ENCODE peak calls at places on chromosomes 1 and 21, in five cellular contexts. Q is lower lobe of right lung, C is brain microvascular endothelial cell, M is cardiac muscle cell, A is fibroblast of lung. O is an unnamed sample.

GRCh38 chr21:40047993-40048730 is 180.9 kb downstream of the PCP4 start:
- DNase-seq in M (no peak), C (no peak), Q (no peak), A (no peak), O (no peak)

GRCh38 chr1:198064181-198064580 is 92.6 kb upstream of the NEK7 start:
- DNase-seq in Q (no peak), A (no peak), M (no peak), C (no peak), O (no peak)

GRCh38 chr1:200960948-200961340 is 62.6 kb downstream of the KIF21B start:
- DNase-seq in C (no peak), A (no peak), Q (no peak), M (no peak), O (no peak)

GRCh38 chr1:44421374-44422028 is 16.4 kb downstream of the RNF220 start:
- DNase-seq in Q (no peak), C (no peak), A (no peak), M (no peak), O (no peak)

GRCh38 chr1:157993179-157994080 is at the start of gene KIRREL1:
- DNase-seq in M (peak; percentile 86), C (peak; percentile 56), A (peak; percentile 75), Q (peak; percentile 56), O (no peak)

GRCh38 chr1:81894867-81895266 is 94.1 kb downstream of the ADGRL2 start:
- DNase-seq in Q (no peak), M (peak; percentile 14), C (peak; percentile 5), A (no peak), O (no peak)

GRCh38 chr1:147700042-147700711 is 29.9 kb upstream of the ACP6 start:
- DNase-seq in M (peak; percentile 82), A (peak; percentile 73), C (peak; percentile 60), Q (peak; percentile 53), O (peak; percentile 34)

GRCh38 chr1:150971583-150972416 is 2.8 kb downstream of the CERS2 start:
- DNase-seq in Q (no peak), A (peak; percentile 24), C (no peak), M (no peak), O (no peak)

GRCh38 chr1:37682334-37682987 is 9.9 kb upstream of the CDCA8 start:
- DNase-seq in A (peak; percentile 72), M (peak; percentile 75), Q (peak; percentile 66), C (peak; percentile 62), O (peak; percentile 14)

GRCh38 chr1:147541672-147542548 is 609 bp downstream of the BCL9 start:
- DNase-seq in Q (peak; percentile 61), A (peak; percentile 70), M (peak; percentile 58), C (peak; percentile 44), O (peak; percentile 7)

GRCh38 chr1:20051218-20051829 is 18.7 kb upstream of the PLA2G5 start:
- DNase-seq in M (no peak), A (no peak), Q (no peak), C (no peak), O (no peak)

GRCh38 chr1:170539154-170539553 is 7.2 kb downstream of the GORAB start:
- DNase-seq in A (no peak), M (no peak), Q (no peak), C (no peak), O (no peak)

GRCh38 chr1:41528106-41528505 is 43.6 kb upstream of the EDN2 start:
- DNase-seq in C (no peak), M (no peak), Q (no peak), A (no peak), O (no peak)

GRCh38 chr1:32703479-32704291 is 1.1 kb upstream of the SYNC start:
- DNase-seq in A (peak; percentile 89), C (peak; percentile 94), M (peak; percentile 95), Q (no peak), O (peak; percentile 97)

GRCh38 chr1:6415979-6416656 is 3.6 kb downstream of the HES2 start:
- DNase-seq in M (no peak), A (no peak), C (no peak), Q (no peak), O (no peak)

GRCh38 chr1:214584805-214585766 is 17.9 kb upstream of the CENPF start:
- DNase-seq in Q (no peak), C (no peak), M (peak; percentile 75), A (peak; percentile 75), O (peak; percentile 33)

GRCh38 chr1:63799810-63800209 is 26.0 kb downstream of the ROR1 start:
- DNase-seq in A (peak; percentile 51), M (peak; percentile 31), Q (no peak), C (no peak), O (no peak)

GRCh38 chr1:163361123-163361934 is 39.6 kb downstream of the NUF2 start:
- DNase-seq in A (peak; percentile 11), M (peak; percentile 34), C (no peak), Q (no peak), O (no peak)

GRCh38 chr1:29271724-29272123 is 35.4 kb downstream of the PTPRU start:
- DNase-seq in A (peak; percentile 73), M (peak; percentile 86), Q (peak; percentile 88), C (peak; percentile 54), O (peak; percentile 39)

GRCh38 chr1:10195570-10195969 is 14.8 kb upstream of the KIF1B start:
- DNase-seq in Q (no peak), C (peak; percentile 22), M (peak; percentile 55), A (no peak), O (no peak)

GRCh38 chr1:12327566-12327965 is 97.7 kb downstream of the VPS13D start:
- DNase-seq in M (no peak), Q (no peak), A (no peak), C (no peak), O (no peak)

GRCh38 chr1:11990303-11991032 is 10.2 kb downstream of the MFN2 start:
- DNase-seq in M (no peak), Q (peak; percentile 63), C (peak; percentile 16), A (no peak), O (no peak)

GRCh38 chr1:22534951-22535350 is 28.3 kb upstream of the EPHA8 start:
- DNase-seq in M (no peak), C (no peak), Q (no peak), A (no peak), O (no peak)

GRCh38 chr1:154353966-154354365 is 28.6 kb downstream of the ATP8B2 start:
- DNase-seq in Q (no peak), A (no peak), M (no peak), C (no peak), O (no peak)

GRCh38 chr1:39204441-39205081 is at the start of gene MACF1:
- DNase-seq in A (peak; percentile 98), Q (no peak), M (peak; percentile 98), C (peak; percentile 97), O (peak; percentile 88)

GRCh38 chr1:203179328-203180009 is 3.8 kb upstream of the MYBPH start:
- DNase-seq in Q (no peak), M (no peak), A (no peak), C (no peak), O (no peak)

GRCh38 chr21:31283025-31283424 is 61.0 kb downstream of the TIAM1 start:
- DNase-seq in A (no peak), C (no peak), M (no peak), Q (no peak), O (no peak)

GRCh38 chr1:236992449-236992848 is 11.8 kb downstream of the MT1HL1 start:
- DNase-seq in M (no peak), C (no peak), A (no peak), Q (no peak), O (no peak)
- H3K4me3 ChIP-seq in M (no peak overlapping the region), C (no peak overlapping the region), A (no peak overlapping the region), Q (no peak overlapping the region), O (no peak overlapping the region)

GRCh38 chr21:44300262-44300959 is 558 bp downstream of the PFKL start:
- DNase-seq in C (peak; percentile 6), A (peak; percentile 24), Q (peak; percentile 88), M (peak; percentile 55), O (no peak)

GRCh38 chr21:44298301-44298700 is 1.6 kb upstream of the PFKL start:
- DNase-seq in A (no peak), M (no peak), C (no peak), Q (no peak), O (no peak)

GRCh38 chr21:44299458-44300261 is at the start of gene PFKL:
- DNase-seq in Q (peak; percentile 80), C (peak; percentile 22), M (peak; percentile 62), A (peak; percentile 54), O (no peak)

GRCh38 chr21:44297525-44298290 is 2.1 kb upstream of the PFKL start:
- DNase-seq in Q (peak; percentile 90), A (peak; percentile 82), C (peak; percentile 70), M (peak; percentile 85), O (peak; percentile 37)

GRCh38 chr21:44299085-44299457 is 782 bp upstream of the PFKL start:
- DNase-seq in A (peak; percentile 34), Q (no peak), M (no peak), C (no peak), O (no peak)
- H3K4me3 ChIP-seq in A (peak overlapping the region; percentile 75), Q (peak overlapping the region; percentile 78), M (peak overlapping the region; percentile 98), C (peak overlapping the region; percentile 67), O (peak overlapping the region; percentile 75)

GRCh38 chr21:41598561-41599511 is 90.9 kb upstream of the TMPRSS2 start:
- DNase-seq in A (no peak), M (peak; percentile 16), C (no peak), Q (peak; percentile 78), O (no peak)
- H3K4me3 ChIP-seq in A (no peak overlapping the region), M (no peak overlapping the region), C (no peak overlapping the region), Q (no peak overlapping the region), O (no peak overlapping the region)

GRCh38 chr1:46533179-46533864 is 18.1 kb downstream of the KNCN start:
- DNase-seq in A (peak; percentile 31), Q (peak; percentile 60), C (no peak), M (peak; percentile 62), O (no peak)

GRCh38 chr1:46530791-46531409 is 20.5 kb downstream of the KNCN start:
- DNase-seq in Q (no peak), M (no peak), C (no peak), A (no peak), O (no peak)

GRCh38 chr1:46532095-46532494 is 19.4 kb downstream of the KNCN start:
- DNase-seq in Q (no peak), M (no peak), C (no peak), A (no peak), O (no peak)

GRCh38 chr1:46530311-46530710 is 21.1 kb downstream of the KNCN start:
- DNase-seq in M (no peak), A (no peak), Q (no peak), C (no peak), O (no peak)

GRCh38 chr1:46532498-46533178 is 18.8 kb downstream of the KNCN start:
- DNase-seq in M (peak; percentile 72), Q (peak; percentile 80), C (no peak), A (peak; percentile 47), O (no peak)
- H3K4me3 ChIP-seq in M (peak overlapping the region; percentile 24), Q (peak overlapping the region; percentile 46), C (peak overlapping the region; percentile 29), A (no peak overlapping the region), O (peak overlapping the region; percentile 33)

GRCh38 chr1:114901739-114902255 is 47.1 kb downstream of the SYCP1 start:
- DNase-seq in A (no peak), M (peak; percentile 8), C (no peak), Q (no peak), O (no peak)
- H3K4me3 ChIP-seq in A (no peak overlapping the region), M (no peak overlapping the region), C (no peak overlapping the region), Q (no peak overlapping the region), O (no peak overlapping the region)

GRCh38 chr21:33947451-33948095 is 32.0 kb upstream of the ATP5PO start:
- DNase-seq in C (peak; percentile 97), M (peak; percentile 96), Q (peak; percentile 73), A (peak; percentile 94), O (peak; percentile 92)
- H3K4me3 ChIP-seq in C (peak overlapping the region; percentile 38), M (no peak overlapping the region), Q (peak overlapping the region; percentile 24), A (peak overlapping the region; percentile 21), O (peak overlapping the region; percentile 19)

O was measured in skeletal muscle cell.